ENCODE peak calls at places on chromosome 13, in eight cellular contexts. R is CD4-positive, alpha-beta memory T cell; O is prostate gland; B is uterus; C is spleen; D is neuronal stem cell; Q is esophagus squamous epithelium; Z is endothelial cell of umbilical vein. U is an unnamed sample.

GRCh38 chr13:49630580-49630979 is 2.3 kb downstream of the ARL11 start:
- DNase-seq in R (no peak), B (no peak), Z (no peak), O (no peak), D (no peak), Q (no peak), C (no peak), U (no peak)

GRCh38 chr13:103517768-103518102 is 451.5 kb upstream of the SLC10A2 start:
- DNase-seq in B (no peak), O (no peak), R (no peak), Q (no peak), C (no peak), Z (no peak), D (no peak), U (no peak)

GRCh38 chr13:94325148-94325528 is 154.3 kb downstream of the DCT start:
- DNase-seq in R (no peak), D (no peak), C (no peak), Q (no peak), Z (no peak), B (no peak), O (no peak), U (no peak)

GRCh38 chr13:60152114-60152513 is 11.6 kb downstream of the DIAPH3 start:
- DNase-seq in C (no peak), Q (no peak), O (no peak), D (no peak), B (no peak), R (no peak), Z (no peak), U (no peak)

GRCh38 chr13:54593504-54593903 is 1564.9 kb downstream of the OLFM4 start:
- DNase-seq in B (no peak), D (no peak), C (no peak), O (no peak), Q (no peak), Z (no peak), R (no peak), U (no peak)

GRCh38 chr13:41915096-41915495 is 45.8 kb downstream of the VWA8 start:
- DNase-seq in B (no peak), O (no peak), Q (no peak), D (no peak), Z (no peak), C (no peak), R (no peak), U (no peak)

GRCh38 chr13:39836038-39836437 is 180.6 kb downstream of the COG6 start:
- DNase-seq in B (no peak), O (no peak), Q (no peak), C (no peak), Z (no peak), D (no peak), R (no peak), U (no peak)

GRCh38 chr13:51614350-51614786 is 30.1 kb downstream of the WDFY2 start:
- DNase-seq in R (peak; percentile 58), C (peak; percentile 79), B (peak; percentile 28), Z (no peak), Q (no peak), O (no peak), D (no peak), U (peak; percentile 3)

GRCh38 chr13:20702945-20703784 is at the start of gene IL17D:
- DNase-seq in O (no peak), C (peak; percentile 85), Z (peak; percentile 42), R (peak; percentile 44), B (no peak), D (no peak), Q (no peak), U (no peak)

GRCh38 chr13:52659340-52659739 is 6.7 kb downstream of the SUGT1 start:
- DNase-seq in B (no peak), D (no peak), Z (no peak), C (no peak), R (no peak), Q (no peak), O (no peak), U (no peak)

GRCh38 chr13:80523134-80523533 is 182.2 kb upstream of the SPRY2 start:
- DNase-seq in B (no peak), Z (no peak), R (no peak), C (no peak), D (peak; percentile 23), Q (no peak), O (no peak), U (no peak)

DNA sequence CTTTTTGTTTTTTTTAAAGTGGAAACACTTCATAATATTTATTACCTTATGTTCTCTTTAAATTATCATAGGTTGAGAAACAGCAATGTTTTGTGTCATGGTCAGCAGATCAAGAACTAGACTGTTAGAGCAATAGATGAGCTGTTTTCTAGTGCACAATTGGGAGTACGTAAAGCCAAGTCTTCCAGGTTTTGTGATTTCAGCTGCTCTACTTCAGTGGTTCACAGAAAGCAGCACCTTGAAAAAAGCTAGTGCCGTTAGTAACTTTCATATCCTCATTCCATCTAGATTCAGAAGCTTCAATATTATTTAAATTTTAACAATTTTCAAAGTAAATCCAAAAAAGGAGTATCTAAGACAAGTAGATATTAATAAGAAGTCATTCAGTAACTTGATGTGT is 1.9 kb downstream of the GPR18 start:
- DNase-seq in C (no peak), O (no peak), B (no peak), R (no peak), Z (no peak), D (no peak), Q (no peak), U (no peak)
- H3K27ac ChIP-seq in C (peak overlapping the region; percentile 20), O (no peak overlapping the region), B (no peak overlapping the region), R (peak overlapping the region; percentile 39), Z (no peak overlapping the region), D (no peak overlapping the region), Q (no peak overlapping the region), U (peak overlapping the region; percentile 61)

DNA sequence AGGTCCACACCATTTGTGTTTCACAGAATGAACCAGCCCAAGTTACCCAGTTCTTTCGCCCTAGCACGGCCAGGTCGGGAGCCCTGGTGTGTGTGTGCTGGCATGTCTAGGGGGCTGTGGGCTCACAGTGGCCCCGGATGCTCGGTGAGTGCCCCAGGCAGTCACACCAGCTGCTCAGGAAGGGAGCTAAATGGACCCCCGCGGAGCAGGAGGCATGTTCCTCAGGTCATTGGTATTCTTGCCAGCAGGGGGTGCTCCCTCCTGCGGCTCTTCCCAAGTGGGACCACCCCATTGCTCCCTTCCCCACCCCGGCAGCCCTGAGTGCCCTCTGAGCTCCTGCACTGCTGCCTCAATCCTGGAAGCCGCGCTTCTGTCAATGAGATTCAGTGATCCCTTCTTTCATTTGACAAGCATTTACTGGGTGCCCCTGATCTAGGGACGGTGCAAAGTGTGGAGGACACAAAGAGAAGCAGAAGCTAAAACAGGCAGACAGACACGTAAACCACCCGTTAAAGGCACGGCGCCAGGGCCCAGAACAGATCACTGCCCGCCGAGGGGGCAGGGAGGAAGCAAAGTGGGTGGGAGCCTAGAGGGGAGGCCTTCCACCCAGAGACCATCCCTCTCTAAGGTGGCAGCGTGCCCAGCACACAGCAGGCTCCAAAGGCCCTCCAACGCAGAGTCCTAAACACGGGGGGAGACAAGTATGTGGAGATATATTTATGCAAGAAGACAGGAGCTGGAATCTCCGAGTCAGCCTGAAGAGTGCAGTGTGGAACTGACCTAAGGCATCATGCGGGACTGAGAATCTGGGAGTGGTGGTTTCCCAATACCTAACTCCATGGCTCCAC is 5.2 kb upstream of the ADPRHL1 start:
- DNase-seq in B (no peak), C (no peak), D (no peak), Q (no peak), Z (no peak), O (no peak), R (no peak), U (no peak)
- H3K27ac ChIP-seq in B (peak overlapping the region; percentile 47), C (no peak overlapping the region), D (no peak overlapping the region), Q (no peak overlapping the region), Z (no peak overlapping the region), O (no peak overlapping the region), R (no peak overlapping the region), U (no peak overlapping the region)

GRCh38 chr13:24619302-24619701 is 60.9 kb upstream of the ATP12A start:
- DNase-seq in C (no peak), O (no peak), D (no peak), Z (no peak), R (no peak), Q (no peak), B (no peak), U (no peak)
- H3K27ac ChIP-seq in C (no peak overlapping the region), O (no peak overlapping the region), D (no peak overlapping the region), Z (no peak overlapping the region), R (no peak overlapping the region), Q (no peak overlapping the region), B (no peak overlapping the region), U (no peak overlapping the region)

GRCh38 chr13:110291286-110291685 is 15.7 kb downstream of the COL4A1 start:
- DNase-seq in Z (no peak), Q (no peak), D (no peak), C (no peak), R (no peak), O (no peak), B (no peak), U (no peak)

GRCh38 chr13:110290811-110291210 is 16.1 kb downstream of the COL4A1 start:
- DNase-seq in D (no peak), R (no peak), Q (no peak), O (no peak), C (no peak), Z (no peak), B (no peak), U (no peak)

GRCh38 chr13:110290153-110290552 is 16.8 kb downstream of the COL4A1 start:
- DNase-seq in B (no peak), Q (no peak), O (no peak), C (no peak), D (no peak), R (no peak), Z (no peak), U (no peak)

GRCh38 chr13:110289174-110289573 is 17.8 kb downstream of the COL4A1 start:
- DNase-seq in D (no peak), R (no peak), B (no peak), Z (no peak), C (no peak), O (no peak), Q (no peak), U (no peak)

DNA sequence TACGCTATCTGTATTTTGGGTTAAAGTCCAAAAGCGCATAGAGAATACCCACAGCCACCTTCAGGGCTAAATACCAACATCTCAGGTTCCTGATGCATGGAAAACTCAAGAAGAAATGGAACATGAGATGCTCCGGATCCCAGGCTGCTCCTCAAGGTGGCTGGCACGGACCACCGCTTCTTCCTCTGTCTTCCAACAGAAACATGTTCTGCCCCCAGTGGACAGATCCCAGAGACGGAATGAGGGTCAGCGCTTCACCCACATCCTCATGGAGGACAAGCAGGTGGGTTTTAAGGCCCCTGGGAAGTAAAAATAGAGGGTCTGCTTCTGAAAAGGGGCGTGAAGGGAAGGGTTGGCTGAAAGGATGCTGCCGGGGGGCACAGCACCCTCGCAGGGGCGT is 17.3 kb downstream of the COL4A1 start:
- DNase-seq in R (no peak), B (no peak), O (no peak), Z (no peak), D (no peak), C (no peak), Q (no peak), U (no peak)
- H3K27ac ChIP-seq in R (no peak overlapping the region), B (peak overlapping the region; percentile 78), O (peak overlapping the region; percentile 57), Z (no peak overlapping the region), D (no peak overlapping the region), C (no peak overlapping the region), Q (peak overlapping the region; percentile 74), U (no peak overlapping the region)